ENCODE peak calls at places on chromosome 3, in nine cellular contexts. G is fibroblast of lung, B is H1, C is HCT116, U is PC-3, E is pancreas, W is hepatocyte, I is body of pancreas, X is H9. S is an unnamed sample.
A peak's percentile ranks its signal among the peaks of the same experiment; 100 is the strongest.

GRCh38 chr3:78070188-78070587 is 1030.3 kb downstream of the ROBO2 start:
- DNase-seq in G (no peak), B (no peak), C (no peak), U (no peak), E (no peak), W (no peak), I (no peak), X (no peak), S (no peak)

GRCh38 chr3:102400142-102400541 is 34.7 kb upstream of the ZPLD1 start:
- DNase-seq in G (peak; percentile 8), B (no peak), C (peak; percentile 22), U (peak; percentile 64), E (no peak), W (no peak), I (no peak), X (no peak), S (no peak)

GRCh38 chr3:24588568-24588967 is 93.9 kb upstream of the THRB start:
- DNase-seq in G (no peak), B (no peak), C (no peak), U (no peak), E (no peak), W (no peak), I (no peak), X (no peak), S (no peak)

GRCh38 chr3:185807455-185808068 is 17.3 kb downstream of the IGF2BP2 start:
- DNase-seq in G (peak; percentile 68), B (peak; percentile 88), C (peak; percentile 79), U (peak; percentile 73), E (no peak), W (no peak), I (no peak), X (peak; percentile 82), S (no peak)

GRCh38 chr3:100155590-100155989 is 41.3 kb upstream of the FILIP1L start:
- DNase-seq in G (no peak), B (no peak), C (no peak), U (no peak), E (no peak), W (no peak), I (no peak), X (no peak), S (no peak)

GRCh38 chr3:102192575-102192974 is 242.2 kb upstream of the ZPLD1 start:
- DNase-seq in G (no peak), B (no peak), C (no peak), U (peak; percentile 87), E (no peak), W (no peak), I (no peak), X (no peak), S (no peak)

GRCh38 chr3:34008191-34008590 is 209.8 kb downstream of the PDCD6IP start:
- DNase-seq in G (no peak), B (peak; percentile 43), C (no peak), U (no peak), E (no peak), W (no peak), I (no peak), X (peak; percentile 39), S (no peak)

GRCh38 chr3:48974076-48974864 is 15.8 kb upstream of the P4HTM start:
- DNase-seq in G (no peak), B (no peak), C (no peak), U (no peak), E (no peak), W (no peak), I (no peak), X (no peak), S (no peak)

GRCh38 chr3:149933008-149933407 is 37.7 kb downstream of the PFN2 start:
- DNase-seq in G (no peak), B (no peak), C (no peak), U (no peak), E (no peak), W (no peak), I (no peak), X (no peak), S (no peak)

GRCh38 chr3:30475038-30475808 is 131.2 kb upstream of the TGFBR2 start:
- DNase-seq in G (no peak), B (no peak), C (no peak), U (no peak), E (no peak), W (no peak), I (no peak), X (no peak), S (no peak)

GRCh38 chr3:126156468-126156867 is 23.9 kb downstream of the ALDH1L1 start:
- DNase-seq in G (no peak), B (no peak), C (no peak), U (no peak), E (no peak), W (no peak), I (peak; percentile 9), X (no peak), S (no peak)

GRCh38 chr3:12560505-12561188 is 3.8 kb downstream of the MKRN2 start:
- DNase-seq in G (no peak), B (no peak), C (no peak), U (no peak), E (no peak), W (no peak), I (no peak), X (no peak), S (no peak)

GRCh38 chr3:146187334-146187950 is 26.5 kb upstream of the PLOD2 start:
- DNase-seq in G (peak; percentile 64), B (no peak), C (peak; percentile 29), U (peak; percentile 74), E (no peak), W (peak; percentile 52), I (peak; percentile 22), X (no peak), S (no peak)

GRCh38 chr3:64327039-64327804 is 102.0 kb upstream of the PRICKLE2 start:
- DNase-seq in G (peak; percentile 66), B (no peak), C (no peak), U (no peak), E (no peak), W (no peak), I (peak; percentile 35), X (no peak), S (no peak)

GRCh38 chr3:12660196-12660595 is 3.7 kb downstream of the RAF1 start:
- DNase-seq in G (no peak), B (no peak), C (no peak), U (no peak), E (no peak), W (no peak), I (no peak), X (no peak), S (no peak)

GRCh38 chr3:155517907-155518306 is 224.4 kb upstream of the STRIT1 start:
- DNase-seq in G (no peak), B (no peak), C (no peak), U (no peak), E (no peak), W (no peak), I (no peak), X (no peak), S (no peak)

GRCh38 chr3:46061108-46061507 is 33.8 kb upstream of the XCR1 start:
- DNase-seq in G (no peak), B (no peak), C (no peak), U (no peak), E (no peak), W (no peak), I (no peak), X (no peak), S (no peak)
- H3K27me3 ChIP-seq in G (peaks cover 19% of the 10 kb centered on the region), B (no peaks in the 10 kb centered on the region), C (peaks cover 21% of the 10 kb centered on the region), U (no peaks in the 10 kb centered on the region), E (no peaks in the 10 kb centered on the region), W (no peaks in the 10 kb centered on the region), I (no peaks in the 10 kb centered on the region), X (no peaks in the 10 kb centered on the region), S (peaks cover 26% of the 10 kb centered on the region)

GRCh38 chr3:127748754-127749327 is 73.5 kb downstream of the MGLL start:
- DNase-seq in G (no peak), B (no peak), C (no peak), U (no peak), E (no peak), W (no peak), I (peak; percentile 13), X (no peak), S (no peak)

GRCh38 chr3:127747066-127747465 is 74.3 kb downstream of the ABTB1 start:
- DNase-seq in G (no peak), B (no peak), C (no peak), U (no peak), E (no peak), W (no peak), I (no peak), X (no peak), S (no peak)

GRCh38 chr3:127746400-127747057 is 73.8 kb downstream of the ABTB1 start:
- DNase-seq in G (no peak), B (no peak), C (no peak), U (peak; percentile 68), E (no peak), W (peak; percentile 71), I (peak; percentile 64), X (no peak), S (no peak)

GRCh38 chr3:127749361-127749760 is 73.0 kb downstream of the MGLL start:
- DNase-seq in G (no peak), B (no peak), C (no peak), U (no peak), E (no peak), W (no peak), I (no peak), X (no peak), S (no peak)

GRCh38 chr3:127747751-127748521 is 74.4 kb downstream of the MGLL start:
- DNase-seq in G (peak; percentile 91), B (no peak), C (no peak), U (peak; percentile 92), E (no peak), W (peak; percentile 34), I (peak; percentile 95), X (no peak), S (peak; percentile 69)
- TF ChIP-seq CTCF in G (no peak), B (no peak), C (no peak), U (peak; percentile 43), E (no peak), W (no peak), I (peak; percentile 29), X (no peak), S (peak; percentile 3)

GRCh38 chr3:56962922-56963321 is 97.5 kb upstream of the SPATA12 start:
- DNase-seq in G (no peak), B (no peak), C (no peak), U (no peak), E (no peak), W (no peak), I (no peak), X (no peak), S (no peak)
- H3K27ac ChIP-seq in G (no peak overlapping the region), B (no peak overlapping the region), C (no peak overlapping the region), U (no peak overlapping the region), E (no peak overlapping the region), W (no peak overlapping the region), I (no peak overlapping the region), X (no peak overlapping the region), S (no peak overlapping the region)

DNA sequence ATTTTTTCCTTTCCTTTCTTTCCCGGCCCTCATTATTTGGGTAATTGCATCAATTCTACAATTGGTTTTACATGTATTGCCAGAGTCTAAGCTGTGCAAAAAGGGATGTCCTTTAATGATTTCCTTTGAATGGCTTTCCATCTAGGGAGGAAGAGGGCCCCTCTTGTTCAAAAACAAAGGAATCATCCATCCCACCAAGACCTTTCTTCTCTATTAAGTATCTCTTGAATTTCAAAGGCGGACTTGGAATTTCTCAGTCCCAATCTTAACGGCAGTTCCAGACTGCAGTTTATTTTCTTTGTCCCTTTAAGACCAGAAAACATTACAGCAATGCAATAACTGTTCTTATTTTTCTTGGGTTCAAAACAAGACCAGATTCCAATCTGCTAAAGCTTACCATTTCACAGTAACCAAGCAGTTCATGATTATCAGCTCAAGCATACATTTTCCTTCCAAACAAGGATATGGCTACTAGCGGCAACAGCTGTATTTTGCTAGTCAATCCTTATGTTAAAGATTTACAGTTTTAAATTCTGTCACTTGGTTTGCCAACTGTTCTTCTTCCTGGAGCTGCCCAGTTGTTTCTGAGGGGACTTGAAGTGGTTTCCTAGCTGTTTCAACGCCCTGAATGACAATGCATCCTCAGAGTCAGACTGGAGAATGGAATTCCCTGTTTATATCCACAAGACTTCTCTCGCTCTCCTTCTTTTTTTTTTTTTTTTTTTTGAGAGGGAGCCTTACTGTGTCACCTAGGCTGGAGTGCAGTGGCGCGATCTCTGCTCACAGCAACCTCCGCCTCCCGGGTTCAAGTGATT is 91.4 kb upstream of the LRIG1 start:
- DNase-seq in G (peak; percentile 52), B (no peak), C (no peak), U (no peak), E (no peak), W (no peak), I (no peak), X (no peak), S (no peak)
- H3K27me3 ChIP-seq in G (no peaks in the 10 kb centered on the region), B (no peaks in the 10 kb centered on the region), C (peaks cover 8% of the 10 kb centered on the region), U (no peaks in the 10 kb centered on the region), E (no peaks in the 10 kb centered on the region), W (no peaks in the 10 kb centered on the region), I (no peaks in the 10 kb centered on the region), X (no peaks in the 10 kb centered on the region), S (no peaks in the 10 kb centered on the region)

S was measured in AG04450.